ENCODE peak calls at places on chromosomes 5 and 9, in eight cellular contexts. O is IMR-90, B is heart left ventricle, L is esophagus squamous epithelium, K is stomach, W is uterus, I is heart right ventricle, F is neuronal stem cell. V is an unnamed sample. For H3K9me3 and H3K36me3, the result is how much of the 10 kb centered on the place peaks cover.

GRCh38 chr9:72925126-72925810 is 27.6 kb downstream of the ALDH1A1 start:
- DNase-seq in K (no peak), L (no peak), I (no peak), F (no peak), O (no peak), W (no peak), B (no peak), V (no peak)

GRCh38 chr5:145554399-145554798 is 280.7 kb downstream of the PRELID2 start:
- DNase-seq in K (no peak), F (no peak), O (peak), I (no peak), B (peak), W (no peak), L (no peak), V (no peak)

GRCh38 chr9:69970001-69970531 is 73.6 kb upstream of the MAMDC2 start:
- DNase-seq in K (no peak), F (no peak), W (no peak), O (no peak), B (no peak), I (no peak), L (no peak), V (no peak)

GRCh38 chr9:127183814-127184582 is 61.6 kb upstream of the ANGPTL2 start:
- DNase-seq in O (peak), I (no peak), W (peak), F (no peak), B (peak), K (no peak), L (no peak), V (no peak)

GRCh38 chr9:123238364-123238763 is 30.0 kb downstream of the STRBP start:
- DNase-seq in W (no peak), I (no peak), B (no peak), K (no peak), L (no peak), F (no peak), O (no peak), V (no peak)

GRCh38 chr5:44875661-44876250 is 67.0 kb downstream of the MRPS30 start:
- DNase-seq in W (no peak), K (no peak), F (no peak), O (peak), L (no peak), B (no peak), I (no peak), V (no peak)

GRCh38 chr5:82356808-82357671 is 78.9 kb upstream of the RPS23 start:
- DNase-seq in F (no peak), L (peak), B (peak), I (peak), O (peak), W (peak), K (peak), V (peak)

GRCh38 chr5:29878599-29878998 is 1314.9 kb upstream of the CDH6 start:
- DNase-seq in O (no peak), I (no peak), L (no peak), K (no peak), F (no peak), W (no peak), B (no peak), V (no peak)

GRCh38 chr9:84953797-84954695 is 284.5 kb downstream of the NTRK2 start:
- DNase-seq in K (peak), L (no peak), I (peak), W (peak), B (peak), F (peak), O (peak), V (peak)

GRCh38 chr5:24621809-24622208 is 23.0 kb downstream of the CDH10 start:
- DNase-seq in I (no peak), W (no peak), F (no peak), O (no peak), L (no peak), K (no peak), B (peak), V (peak)

GRCh38 chr9:70480405-70480980 is 66.0 kb upstream of the KLF9 start:
- DNase-seq in K (peak), L (no peak), I (peak), F (no peak), W (peak), B (peak), O (peak), V (peak)

GRCh38 chr5:35651002-35651756 is 33.5 kb downstream of the SPEF2 start:
- DNase-seq in I (no peak), K (peak), O (peak), B (no peak), W (no peak), L (no peak), F (no peak), V (peak)

GRCh38 chr5:1801954-1802295 is 718 bp downstream of the NDUFS6 start:
- DNase-seq in W (no peak), B (no peak), I (no peak), O (no peak), F (no peak), L (no peak), K (no peak), V (no peak)

GRCh38 chr9:85248514-85249312 is 493.0 kb downstream of the AGTPBP1 start:
- DNase-seq in W (no peak), F (no peak), B (no peak), K (no peak), O (no peak), I (no peak), L (no peak), V (no peak)

GRCh38 chr5:4921929-4922328 is 218.2 kb upstream of the ADAMTS16 start:
- DNase-seq in I (no peak), L (no peak), O (no peak), B (no peak), F (no peak), W (no peak), K (no peak), V (no peak)

GRCh38 chr5:38287124-38287523 is 28.8 kb downstream of the EGFLAM start:
- DNase-seq in F (no peak), K (no peak), W (no peak), L (no peak), O (no peak), I (no peak), B (no peak), V (no peak)

GRCh38 chr5:180350296-180350695 is 2.8 kb downstream of the GFPT2 start:
- DNase-seq in B (no peak), O (no peak), F (no peak), K (no peak), L (no peak), I (no peak), W (no peak), V (no peak)

GRCh38 chr5:93076566-93076965 is 504.5 kb downstream of the NR2F1-AS1 start:
- DNase-seq in F (no peak), W (no peak), O (no peak), L (no peak), K (no peak), B (no peak), I (no peak), V (no peak)

DNA sequence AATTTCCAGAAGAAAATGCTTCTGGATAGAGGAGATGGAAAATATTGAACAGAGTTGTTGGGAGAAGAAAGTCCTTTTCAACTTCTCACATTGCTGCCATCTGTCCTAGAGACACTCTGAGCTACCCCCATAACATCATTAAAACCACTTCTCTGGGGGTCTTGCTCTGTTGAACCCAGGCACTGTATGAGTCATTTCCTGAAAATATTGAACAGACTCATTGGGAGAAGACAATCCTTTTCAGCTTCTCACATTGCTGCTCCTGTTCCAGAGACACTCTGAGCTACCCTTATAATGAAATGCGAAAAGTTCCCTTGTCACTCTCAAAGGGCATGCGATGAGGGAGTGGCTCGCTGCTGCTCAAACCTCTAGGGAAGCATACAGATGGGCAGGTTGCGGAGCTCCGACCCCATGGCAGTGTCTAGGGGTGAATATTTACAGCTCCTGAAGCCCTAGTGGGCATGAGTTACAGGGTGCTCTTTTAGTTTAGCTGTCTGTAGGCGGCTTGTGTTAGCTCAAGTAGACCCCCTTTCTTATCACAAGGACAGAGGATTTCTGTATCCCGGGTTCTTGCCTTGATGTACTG is 90.7 kb downstream of the CDKN2A start:
- DNase-seq in L (no peak), W (no peak), K (no peak), O (no peak), B (no peak), F (no peak), I (no peak), V (no peak)
- H3K9me3 ChIP-seq in L (under half), W (under half), K (under half), O (under half), B (under half), F (under half), I (under half), V (under half)

DNA sequence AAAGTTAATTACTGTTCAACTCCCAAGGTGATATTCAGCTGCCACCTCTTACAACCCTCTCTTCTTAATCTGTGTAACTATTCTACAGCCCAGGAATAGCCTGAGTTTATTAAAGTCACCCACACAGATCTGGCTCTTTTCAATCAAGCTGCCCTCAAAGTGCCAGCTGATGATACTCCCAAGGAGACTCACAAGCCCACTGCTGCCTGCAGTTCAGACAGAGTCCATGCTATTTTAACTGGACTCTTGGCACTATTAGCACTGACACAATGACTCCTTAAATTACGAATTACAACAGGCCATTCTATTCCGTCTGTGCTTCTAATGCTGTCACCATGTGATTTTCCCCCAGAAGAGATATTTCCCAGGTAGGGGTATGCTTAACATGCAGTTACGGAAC is 26.3 kb downstream of the REEP5 start:
- DNase-seq in L (no peak), O (no peak), B (peak), I (no peak), W (no peak), F (no peak), K (no peak), V (no peak)
- H3K36me3 ChIP-seq in L (under half), O (under half), B (under half), I (half or more), W (under half), F (half or more), K (half or more), V (under half)

GRCh38 chr9:137988701-137989100 is 111.1 kb downstream of the CACNA1B start:
- DNase-seq in W (no peak), O (no peak), L (no peak), B (no peak), K (peak), I (no peak), F (no peak), V (no peak)
- H3K9me3 ChIP-seq in W (under half), O (half or more), L (under half), B (under half), K (under half), I (under half), F (under half), V (under half)

DNA sequence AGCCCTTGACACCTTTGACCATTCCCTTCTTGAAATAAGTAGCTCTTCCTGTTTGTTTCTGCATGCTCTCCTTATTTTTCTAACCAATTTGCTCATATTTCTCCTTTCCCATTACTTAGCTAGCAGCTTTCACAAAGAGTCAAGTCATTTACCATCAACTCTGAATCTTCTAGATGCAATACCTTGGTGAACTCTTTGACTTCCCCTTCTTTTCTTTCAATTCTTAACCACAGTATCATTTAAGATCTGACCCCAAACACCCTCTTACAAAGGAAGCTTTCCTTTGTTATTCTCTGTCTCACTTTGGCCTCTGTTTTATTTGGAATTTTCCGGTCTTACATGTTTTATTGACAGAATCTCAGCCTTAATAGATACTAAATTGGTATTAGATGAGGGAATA is 14.1 kb downstream of the NFX1 start:
- DNase-seq in O (no peak), K (no peak), B (no peak), I (no peak), F (no peak), W (no peak), L (no peak), V (no peak)
- H3K36me3 ChIP-seq in O (half or more), K (half or more), B (under half), I (half or more), F (half or more), W (under half), L (under half), V (under half)

GRCh38 chr9:10858817-10859216 is 246.0 kb upstream of the PTPRD start:
- DNase-seq in I (no peak), K (no peak), L (no peak), O (no peak), W (no peak), F (no peak), B (no peak), V (no peak)
- H3K9me3 ChIP-seq in I (under half), K (under half), L (under half), O (under half), W (under half), F (under half), B (under half), V (under half)